ENCODE peak calls at places on chromosomes 1 and 21, in four cellular contexts. T is SK-N-SH, Z is GM12878, C is A549. O is an unnamed sample.

GRCh38 chr21:46122241-46122671 is 24.3 kb downstream of the COL6A2 start:
- DNase-seq in T (no peak), Z (no peak), C (peak; percentile 23), O (no peak)

GRCh38 chr1:232553809-232554208 is 76.1 kb downstream of the SIPA1L2 start:
- DNase-seq in T (no peak), Z (no peak), C (no peak), O (no peak)

GRCh38 chr1:113931456-113931855 is 2.3 kb downstream of the HIPK1 start:
- DNase-seq in T (no peak), Z (no peak), C (no peak), O (peak; percentile 24)

GRCh38 chr1:54551891-54552290 is 3.9 kb downstream of the ACOT11 start:
- DNase-seq in T (no peak), Z (no peak), C (no peak), O (no peak)

GRCh38 chr1:157849229-157849875 is 7.7 kb upstream of the CD5L start:
- DNase-seq in T (no peak), Z (no peak), C (no peak), O (no peak)

GRCh38 chr1:93847811-93848288 is 31.2 kb downstream of the DNTTIP2 start:
- DNase-seq in T (peak; percentile 77), Z (no peak), C (peak; percentile 83), O (peak; percentile 45)

GRCh38 chr1:41345434-41346075 is 15.7 kb upstream of the FOXO6 start:
- DNase-seq in T (no peak), Z (no peak), C (no peak), O (no peak)

GRCh38 chr1:201450721-201451291 is 18.2 kb downstream of the PHLDA3 start:
- DNase-seq in T (peak; percentile 81), Z (no peak), C (no peak), O (no peak)

GRCh38 chr21:31566061-31566460 is 93.4 kb upstream of the SOD1 start:
- DNase-seq in T (no peak), Z (no peak), C (no peak), O (no peak)

GRCh38 chr1:174274884-174275283 is 115.6 kb downstream of the RABGAP1L start:
- DNase-seq in T (no peak), Z (no peak), C (no peak), O (no peak)

GRCh38 chr1:117905019-117905418 is 24.4 kb downstream of the GDAP2 start:
- DNase-seq in T (no peak), Z (no peak), C (no peak), O (no peak)

GRCh38 chr1:63555480-63555879 is 32.2 kb downstream of the EFCAB7 start:
- DNase-seq in T (no peak), Z (no peak), C (no peak), O (no peak)

GRCh38 chr1:41631971-41632370 is 147.5 kb upstream of the EDN2 start:
- DNase-seq in T (no peak), Z (no peak), C (no peak), O (no peak)

GRCh38 chr1:224733021-224733911 is 117.1 kb downstream of the CNIH3 start:
- DNase-seq in T (peak; percentile 73), Z (peak; percentile 89), C (no peak), O (peak; percentile 9)

GRCh38 chr1:17052038-17052437 is 1.8 kb downstream of the SDHB start:
- DNase-seq in T (no peak), Z (no peak), C (no peak), O (peak; percentile 24)

GRCh38 chr1:10968411-10968826 is 44.0 kb upstream of the TARDBP start:
- DNase-seq in T (no peak), Z (peak; percentile 50), C (no peak), O (no peak)

GRCh38 chr1:8284167-8284566 is 33.7 kb upstream of the SLC45A1 start:
- DNase-seq in T (no peak), Z (no peak), C (no peak), O (no peak)

GRCh38 chr1:207810173-207810572 is 58.3 kb downstream of the CD46 start:
- DNase-seq in T (no peak), Z (no peak), C (no peak), O (no peak)

GRCh38 chr1:12034381-12034801 is 15.1 kb downstream of the MIIP start:
- DNase-seq in T (no peak), Z (no peak), C (no peak), O (peak; percentile 73)

GRCh38 chr1:76035053-76035452 is 39.5 kb upstream of the ST6GALNAC3 start:
- DNase-seq in T (peak; percentile 19), Z (no peak), C (peak; percentile 5), O (peak; percentile 3)

GRCh38 chr1:227395391-227396028 is 77.2 kb upstream of the CDC42BPA start:
- DNase-seq in T (no peak), Z (no peak), C (no peak), O (no peak)

GRCh38 chr1:3735683-3736070 is 16.6 kb upstream of the CCDC27 start:
- DNase-seq in T (no peak), Z (no peak), C (no peak), O (no peak)
- TF ChIP-seq PBX3 in T (no peak), Z (no peak), C (no peak), O (no peak)

GRCh38 chr1:237851209-237851845 is 39.4 kb downstream of the ZP4 start:
- DNase-seq in T (peak; percentile 50), Z (no peak), C (peak; percentile 58), O (peak; percentile 2)
- TF ChIP-seq RFX5 in T (no peak), Z (no peak), C (no peak), O (no peak)

GRCh38 chr1:107404756-107405155 is 263.9 kb downstream of the NTNG1 start:
- DNase-seq in T (no peak), Z (no peak), C (no peak), O (no peak)
- TF ChIP-seq PBX3 in T (no peak), Z (no peak), C (no peak), O (no peak)

DNA sequence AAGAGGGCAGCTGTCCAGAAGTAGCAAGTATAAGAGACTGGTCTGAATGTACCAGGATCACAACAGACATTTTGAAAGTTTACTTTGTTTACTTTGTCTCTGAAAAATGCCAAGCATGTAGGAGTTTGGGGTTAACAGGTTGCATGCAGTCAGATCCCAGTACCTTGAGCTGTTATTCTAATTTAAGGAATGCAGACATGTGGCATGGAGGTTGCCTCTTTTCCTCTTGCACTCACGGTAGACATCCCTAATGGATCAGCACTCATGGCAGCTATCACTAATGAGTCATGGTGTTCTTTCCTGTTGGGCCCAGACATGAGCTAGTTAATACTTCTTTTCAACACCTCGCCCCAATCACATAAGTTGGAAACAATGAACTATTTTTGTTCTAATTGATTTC is 67.3 kb downstream of the GADD45A start:
- DNase-seq in T (no peak), Z (no peak), C (no peak), O (no peak)
- TF ChIP-seq RFX5 in T (no peak), Z (no peak), C (no peak), O (no peak)

GRCh38 chr1:160359559-160360226 is 7.2 kb upstream of the NHLH1 start:
- DNase-seq in T (no peak), Z (no peak), C (no peak), O (no peak)
- TF ChIP-seq PBX3 in T (no peak), Z (no peak), C (no peak), O (no peak)

DNA sequence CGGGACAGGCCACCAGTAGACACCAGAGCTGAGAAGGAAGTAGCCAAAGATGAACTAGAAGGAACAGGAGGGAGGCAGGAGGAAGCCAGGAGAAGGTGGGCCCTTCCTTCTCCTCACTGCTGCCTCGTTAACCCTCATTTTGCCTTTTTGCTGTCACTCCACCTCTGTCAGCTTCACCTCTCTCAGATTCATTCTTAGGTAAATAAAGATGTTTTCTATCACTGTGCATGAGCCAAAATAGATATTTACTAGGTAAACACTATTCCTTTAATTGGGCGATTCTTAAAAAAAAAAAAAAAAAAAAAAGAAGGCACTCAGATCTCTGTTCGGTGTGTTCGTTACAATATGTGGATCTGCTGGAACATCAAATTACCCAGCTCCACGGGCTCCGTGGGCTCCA is 112.3 kb downstream of the GLUL start:
- DNase-seq in T (no peak), Z (no peak), C (no peak), O (no peak)
- TF ChIP-seq RFX5 in T (no peak), Z (no peak), C (no peak), O (no peak)

GRCh38 chr1:151574575-151575529 is 34.7 kb downstream of the TUFT1 start:
- DNase-seq in T (no peak), Z (no peak), C (peak; percentile 67), O (no peak)

GRCh38 chr1:151568626-151569088 is 28.5 kb downstream of the TUFT1 start:
- DNase-seq in T (no peak), Z (no peak), C (no peak), O (no peak)

GRCh38 chr1:151565500-151566189 is 25.5 kb downstream of the TUFT1 start:
- DNase-seq in T (no peak), Z (no peak), C (no peak), O (peak; percentile 64)

DNA sequence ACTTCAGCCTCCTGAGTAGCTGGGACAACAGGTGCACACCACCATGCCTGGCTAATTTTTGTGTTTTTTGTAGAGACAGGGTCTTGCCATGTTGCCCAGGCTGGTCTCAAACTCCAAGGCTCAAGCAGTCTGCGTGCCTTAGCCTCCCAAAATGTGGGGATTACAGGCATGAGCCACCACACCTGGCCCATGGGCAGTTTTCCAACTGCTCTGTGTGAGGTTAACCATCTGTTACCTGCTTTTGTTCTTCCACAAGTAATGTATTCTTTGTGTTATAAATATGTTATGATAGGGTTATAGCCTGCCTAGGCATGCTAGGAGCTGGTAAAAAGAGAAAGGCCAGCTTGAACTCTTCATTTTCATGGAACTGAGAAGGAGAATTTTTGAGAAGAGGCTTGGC is 30.7 kb downstream of the TUFT1 start:
- DNase-seq in T (no peak), Z (no peak), C (no peak), O (no peak)
- TF ChIP-seq PBX3 in T (no peak), Z (no peak), C (no peak), O (no peak)

GRCh38 chr1:43831866-43832654 is 101.5 kb upstream of the ARTN start:
- DNase-seq in T (no peak), Z (peak; percentile 82), C (no peak), O (no peak)
- TF ChIP-seq RFX5 in T (no peak), Z (no peak), C (no peak), O (no peak)